ENCODE peak calls at places on chromosome 5, in four cellular contexts. P is spleen, R is HL-60, E is prostate gland. V is an unnamed sample.

GRCh38 chr5:154444559-154445421 is 1.0 kb upstream of the SAP30L start:
- DNase-seq in P (peak), R (no peak), E (no peak), V (peak)

GRCh38 chr5:54013556-54014157 is 296.7 kb downstream of the ARL15 start:
- DNase-seq in P (no peak), R (peak), E (no peak), V (no peak)

GRCh38 chr5:123754167-123754840 is 242.3 kb downstream of the CSNK1G3 start:
- DNase-seq in P (no peak), R (no peak), E (no peak), V (no peak)

GRCh38 chr5:123696948-123697347 is 185.0 kb downstream of the CSNK1G3 start:
- DNase-seq in P (no peak), R (no peak), E (peak), V (no peak)

GRCh38 chr5:139796061-139796806 is 626 bp downstream of the PSD2 start:
- DNase-seq in P (no peak), R (no peak), E (no peak), V (no peak)

GRCh38 chr5:112710896-112711295 is 26.8 kb upstream of the APC start:
- DNase-seq in P (no peak), R (no peak), E (no peak), V (no peak)

GRCh38 chr5:132138260-132138659 is 64.7 kb downstream of the CSF2 start:
- DNase-seq in P (no peak), R (no peak), E (no peak), V (no peak)

GRCh38 chr5:72951850-72952468 is 3.9 kb upstream of the FCHO2 start:
- DNase-seq in P (no peak), R (no peak), E (peak), V (no peak)

GRCh38 chr5:55176176-55176818 is 3.3 kb upstream of the CDC20B start:
- DNase-seq in P (peak), R (no peak), E (no peak), V (no peak)

GRCh38 chr5:141734501-141735231 is 52.6 kb upstream of the ARAP3 start:
- DNase-seq in P (no peak), R (no peak), E (no peak), V (no peak)

GRCh38 chr5:113678924-113679575 is 165.6 kb downstream of the YTHDC2 start:
- DNase-seq in P (no peak), R (peak), E (no peak), V (no peak)

GRCh38 chr5:130871346-130872086 is 293.5 kb downstream of the HINT1 start:
- DNase-seq in P (no peak), R (no peak), E (no peak), V (no peak)

GRCh38 chr5:154815684-154816247 is 34.6 kb downstream of the FAXDC2 start:
- DNase-seq in P (no peak), R (no peak), E (no peak), V (no peak)

DNA sequence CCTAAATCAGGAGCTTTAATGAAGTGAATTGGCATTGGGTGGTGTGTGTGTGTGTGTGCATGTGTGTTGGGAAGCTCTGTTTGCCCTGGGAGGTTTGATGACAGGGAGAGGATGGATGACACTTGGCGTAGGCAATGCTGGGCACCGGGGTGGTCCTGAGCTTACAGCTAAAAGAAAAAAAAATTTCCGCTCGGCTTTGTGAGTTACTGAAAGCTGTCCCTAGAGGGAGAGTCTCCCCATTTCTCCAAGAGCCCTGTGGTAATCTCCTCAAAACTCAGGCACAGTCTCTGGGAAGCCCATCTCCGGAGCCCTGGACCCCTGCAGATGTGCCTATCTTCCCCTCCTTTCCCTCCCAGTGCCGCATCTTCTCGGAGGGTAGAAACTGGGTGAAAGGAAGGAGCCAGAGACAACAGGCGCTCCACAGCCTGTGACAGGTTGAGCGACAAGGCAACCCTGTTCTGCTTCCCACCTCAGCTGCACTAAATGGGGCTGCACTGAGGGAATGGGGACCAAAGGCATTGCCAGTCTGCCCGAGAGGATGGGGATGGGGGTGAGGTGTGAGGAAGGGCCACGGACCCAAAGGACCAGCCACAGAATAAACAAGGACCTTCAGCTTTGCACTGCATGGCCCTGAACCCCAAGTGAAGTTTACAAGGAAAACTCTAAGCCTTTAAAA is 35.8 kb upstream of the TIFAB start:
- DNase-seq in P (no peak), R (no peak), E (no peak), V (no peak)
- TF ChIP-seq CTCF in P (no peak), R (no peak), E (no peak), V (no peak)

DNA sequence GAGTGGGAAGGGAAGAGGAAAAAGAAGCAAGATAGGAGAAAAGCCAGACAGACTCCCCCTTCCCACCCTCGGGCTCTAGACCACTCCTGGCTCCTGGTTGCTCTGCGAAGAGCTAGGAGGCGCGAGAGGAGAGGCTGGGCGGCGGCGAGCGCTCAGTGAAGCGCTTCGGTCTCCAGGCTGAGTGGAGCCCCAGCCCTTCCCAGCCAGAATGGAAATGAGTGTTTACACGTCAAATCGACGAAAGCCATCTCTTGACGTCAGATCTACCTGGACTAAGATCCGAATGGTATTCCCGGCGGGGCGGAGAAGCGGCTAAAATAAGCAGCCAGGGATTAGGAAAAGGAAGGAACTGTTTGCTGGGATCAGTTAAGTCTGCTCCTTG is at the start of gene PCSK1:
- DNase-seq in P (no peak), R (no peak), E (no peak), V (no peak)
- H3K4me3 ChIP-seq in P (no peak), R (no peak), E (no peak), V (peak)

GRCh38 chr5:91850031-91850430 is 466.9 kb upstream of the ARRDC3 start:
- DNase-seq in P (no peak), R (no peak), E (no peak), V (no peak)
- TF ChIP-seq POLR2AphosphoS5 in P (no peak), R (no peak), E (no peak), V (no peak)

DNA sequence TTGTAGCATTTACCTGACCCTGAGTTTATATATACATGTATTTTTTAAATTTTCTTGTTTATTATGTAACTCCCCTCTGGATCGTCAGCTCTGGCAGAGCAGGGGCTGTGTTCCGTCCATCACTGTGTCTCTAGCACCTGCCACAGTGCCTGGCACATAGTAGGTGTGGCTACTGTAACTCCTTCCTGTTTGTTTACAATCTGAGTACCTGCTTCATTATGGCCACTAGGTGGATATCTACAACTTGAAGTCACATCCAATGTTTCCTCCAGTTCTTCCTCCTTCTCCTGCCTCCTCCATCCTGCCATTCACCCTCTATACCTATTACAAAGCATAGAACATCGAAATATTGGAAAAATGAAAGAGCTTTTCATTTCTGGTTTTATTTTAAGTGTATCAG is 14.2 kb upstream of the PPP1R2B start:
- DNase-seq in P (no peak), R (no peak), E (no peak), V (no peak)
- TF ChIP-seq CTCF in P (no peak), R (no peak), E (no peak), V (no peak)

GRCh38 chr5:13108281-13108680 is 836.2 kb downstream of the DNAH5 start:
- DNase-seq in P (no peak), R (no peak), E (no peak), V (no peak)
- H3K4me3 ChIP-seq in P (no peak), R (no peak), E (no peak), V (no peak)

DNA sequence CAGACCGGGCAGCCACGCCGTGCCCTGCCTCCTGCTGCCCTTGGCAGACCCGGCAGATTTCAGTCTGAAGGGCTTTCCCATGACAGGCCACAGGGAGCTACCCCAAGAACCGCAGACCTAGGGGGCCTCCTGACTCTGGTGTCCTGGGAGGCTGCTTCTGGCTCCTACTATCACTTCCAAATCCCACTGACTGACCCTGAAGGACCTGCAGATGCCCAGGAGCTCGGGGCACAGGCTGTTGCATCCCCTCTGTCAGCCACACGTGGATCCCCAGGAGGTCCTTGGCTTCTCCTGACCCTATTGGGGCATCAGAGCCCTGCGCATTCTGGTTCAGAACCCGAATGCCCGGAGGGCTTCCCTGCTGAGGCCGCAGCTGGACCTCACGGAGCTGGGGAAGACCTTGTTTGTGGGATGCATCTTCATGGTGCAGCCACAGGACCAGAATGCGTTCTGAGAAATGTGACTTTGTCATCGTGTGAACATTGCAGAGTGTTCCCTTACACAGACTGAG is 81.3 kb upstream of the IRX4 start:
- DNase-seq in P (no peak), R (no peak), E (no peak), V (peak)
- TF ChIP-seq POLR2AphosphoS5 in P (no peak), R (no peak), E (no peak), V (no peak)

DNA sequence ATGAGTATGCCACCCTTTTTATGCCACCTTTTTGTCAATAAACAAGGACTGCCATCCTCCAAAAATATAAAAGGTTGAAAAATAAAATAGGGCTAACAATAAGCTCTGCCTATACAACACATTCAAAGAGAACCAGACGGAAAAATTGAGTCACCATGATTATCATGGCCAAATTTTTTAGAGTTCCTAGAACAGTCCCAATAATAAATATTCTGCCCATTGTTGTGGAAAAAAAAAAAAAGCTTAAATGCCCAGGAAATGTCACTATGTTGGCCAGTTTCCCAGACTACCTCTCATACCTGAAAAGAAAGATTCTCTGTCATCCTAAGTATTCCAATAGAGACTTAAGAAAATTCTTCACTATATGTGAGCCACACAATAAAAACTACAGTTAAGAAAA is 149.1 kb downstream of the TMEM161B start:
- DNase-seq in P (no peak), R (no peak), E (no peak), V (no peak)
- TF ChIP-seq CTCF in P (no peak), R (no peak), E (no peak), V (no peak)

DNA sequence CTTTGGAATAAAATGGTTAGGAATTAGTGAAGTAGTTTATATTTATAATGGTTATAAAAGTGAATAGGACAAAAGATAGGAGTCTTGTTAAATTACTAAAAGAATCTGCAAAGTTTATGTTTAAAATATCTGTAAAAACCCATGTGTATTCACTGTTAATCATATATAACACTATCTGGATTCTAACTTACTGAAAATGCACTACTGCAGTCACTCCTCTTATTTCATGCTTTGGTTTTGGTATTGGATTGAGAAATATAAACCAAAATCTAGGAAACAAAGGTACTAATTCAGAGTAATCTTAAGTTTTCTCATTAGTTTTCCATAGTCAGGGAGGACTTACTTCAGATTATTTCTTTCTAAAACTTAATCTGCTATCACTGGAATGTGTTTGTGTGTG is 49.5 kb downstream of the ST8SIA4 start:
- DNase-seq in P (no peak), R (no peak), E (no peak), V (no peak)
- H3K4me3 ChIP-seq in P (no peak), R (no peak), E (no peak), V (no peak)

DNA sequence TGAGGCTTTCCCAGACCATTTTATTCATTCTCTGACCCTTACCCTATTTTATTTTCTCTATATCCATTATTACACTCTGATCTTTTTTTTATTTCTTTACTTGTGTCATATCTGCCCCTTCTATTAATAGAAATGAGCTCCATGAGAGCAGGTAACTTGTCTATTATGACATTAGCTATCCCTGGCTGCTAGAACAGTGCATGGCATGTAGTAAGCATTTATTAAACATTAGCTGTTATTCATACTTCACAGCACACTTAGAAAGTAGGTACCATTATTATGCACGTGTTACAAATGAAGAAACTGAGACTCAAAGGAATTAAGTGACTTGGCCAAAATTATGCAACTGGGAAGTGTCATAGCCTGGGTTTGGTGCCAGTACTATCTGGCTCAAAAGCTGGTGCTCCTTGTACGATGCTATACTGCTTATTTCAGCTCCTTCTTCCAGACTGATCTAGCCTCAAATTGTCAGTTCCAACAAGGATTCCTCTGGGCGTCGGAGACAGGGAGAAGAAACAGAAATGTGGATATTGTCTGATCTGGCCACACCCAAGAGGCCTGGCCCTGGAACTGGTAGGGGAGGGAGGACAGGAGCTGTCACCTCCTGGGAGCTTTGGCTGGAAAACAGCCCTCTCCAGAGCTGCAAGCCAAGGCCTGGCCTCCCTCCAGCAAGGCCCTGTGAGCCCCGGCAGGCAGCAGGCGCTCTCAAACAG is 10.8 kb upstream of the NIPAL4 start:
- DNase-seq in P (no peak), R (no peak), E (peak), V (peak)
- TF ChIP-seq POLR2AphosphoS5 in P (no peak), R (no peak), E (peak), V (peak)

GRCh38 chr5:52861368-52861767 is 73.7 kb downstream of the ITGA1 start:
- DNase-seq in P (no peak), R (no peak), E (no peak), V (no peak)

GRCh38 chr5:52856564-52856963 is 68.8 kb downstream of the ITGA1 start:
- DNase-seq in P (no peak), R (no peak), E (no peak), V (no peak)

GRCh38 chr5:52854949-52855348 is 67.2 kb downstream of the ITGA1 start:
- DNase-seq in P (no peak), R (no peak), E (no peak), V (no peak)

GRCh38 chr5:52863715-52864114 is 76.0 kb downstream of the ITGA1 start:
- DNase-seq in P (no peak), R (no peak), E (no peak), V (no peak)

GRCh38 chr5:52859619-52860018 is 71.9 kb downstream of the ITGA1 start:
- DNase-seq in P (no peak), R (no peak), E (no peak), V (no peak)
- TF ChIP-seq CTCF in P (no peak), R (no peak), E (no peak), V (no peak)